ENCODE peak calls at places on chromosomes 5 and 9, in four cellular contexts. O is WTC11, B is K562, H is GM12878. R is an unnamed sample.

GRCh38 chr5:156934450-156935211 is 28.4 kb downstream of the TIMD4 start:
- DNase-seq in B (no peak), H (no peak), O (peak; percentile 50), R (peak; percentile 9)

GRCh38 chr9:129232839-129233568 is 54.9 kb upstream of the IER5L start:
- DNase-seq in H (no peak), O (no peak), B (no peak), R (no peak)

GRCh38 chr5:79464695-79465332 is 49.1 kb downstream of the HOMER1 start:
- DNase-seq in B (peak; percentile 37), O (no peak), H (no peak), R (no peak)

GRCh38 chr9:34988218-34989055 is 1.1 kb upstream of the DNAJB5 start:
- DNase-seq in B (no peak), H (no peak), O (no peak), R (no peak)

GRCh38 chr9:118644066-118644465 is 725.2 kb downstream of the BRINP1 start:
- DNase-seq in O (no peak), H (no peak), B (no peak), R (no peak)

GRCh38 chr9:27303219-27303618 is 6.3 kb upstream of the EQTN start:
- DNase-seq in H (no peak), O (peak; percentile 17), B (peak; percentile 68), R (no peak)

GRCh38 chr5:180669661-180670060 is 20.3 kb upstream of the FLT4 start:
- DNase-seq in O (no peak), B (no peak), H (no peak), R (no peak)

GRCh38 chr9:79489241-79490000 is 82.3 kb upstream of the TLE4 start:
- DNase-seq in B (no peak), H (no peak), O (no peak), R (peak; percentile 62)

GRCh38 chr5:130976491-130976890 is 188.6 kb downstream of the HINT1 start:
- DNase-seq in O (no peak), B (no peak), H (no peak), R (no peak)

GRCh38 chr9:95880011-95880690 is 4.7 kb downstream of the ERCC6L2 start:
- DNase-seq in H (no peak), B (no peak), O (no peak), R (no peak)

GRCh38 chr5:157233515-157233914 is 32.4 kb upstream of the CYFIP2 start:
- DNase-seq in B (no peak), O (no peak), H (no peak), R (no peak)

GRCh38 chr9:21556581-21557427 is 74.7 kb upstream of the IFNE start:
- DNase-seq in B (no peak), O (no peak), H (no peak), R (no peak)

GRCh38 chr5:71924980-71925379 is 182.3 kb upstream of the MAP1B start:
- DNase-seq in O (no peak), H (no peak), B (no peak), R (no peak)
- TF ChIP-seq NR2C2 in O (no peak), H (no peak), B (no peak), R (no peak)

GRCh38 chr5:154371687-154372086 is 74.1 kb upstream of the SAP30L start:
- DNase-seq in O (no peak), B (no peak), H (no peak), R (no peak)

GRCh38 chr5:154369682-154370081 is 76.1 kb upstream of the SAP30L start:
- DNase-seq in H (no peak), B (peak; percentile 42), O (no peak), R (no peak)

GRCh38 chr5:154368041-154368800 is 77.6 kb upstream of the SAP30L start:
- DNase-seq in H (no peak), B (no peak), O (peak; percentile 52), R (peak; percentile 74)

GRCh38 chr5:154370730-154371334 is 75.0 kb upstream of the SAP30L start:
- DNase-seq in B (no peak), O (no peak), H (no peak), R (no peak)

DNA sequence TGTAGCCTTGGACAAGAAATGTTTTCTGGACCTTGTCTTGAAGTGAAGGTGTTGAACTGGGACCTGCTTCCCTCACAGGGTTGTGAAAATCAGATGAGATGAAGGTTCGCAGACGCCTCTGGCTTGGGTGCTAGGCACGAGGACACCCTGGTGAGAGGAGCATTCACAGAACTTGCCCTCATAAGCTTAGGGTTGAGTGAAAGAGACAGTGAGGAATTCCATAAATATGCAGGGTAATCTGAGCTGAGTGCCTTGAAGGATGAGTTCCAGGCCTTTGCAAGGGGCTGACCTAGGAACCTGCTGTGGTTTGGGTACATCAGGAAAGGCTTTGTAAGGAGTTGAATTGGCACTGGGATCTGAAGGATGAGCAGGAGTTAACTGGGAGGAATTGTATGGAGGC is 75.7 kb upstream of the SAP30L start:
- DNase-seq in B (no peak), H (no peak), O (no peak), R (no peak)
- TF ChIP-seq NR2C2 in B (no peak), H (no peak), O (no peak), R (no peak)

DNA sequence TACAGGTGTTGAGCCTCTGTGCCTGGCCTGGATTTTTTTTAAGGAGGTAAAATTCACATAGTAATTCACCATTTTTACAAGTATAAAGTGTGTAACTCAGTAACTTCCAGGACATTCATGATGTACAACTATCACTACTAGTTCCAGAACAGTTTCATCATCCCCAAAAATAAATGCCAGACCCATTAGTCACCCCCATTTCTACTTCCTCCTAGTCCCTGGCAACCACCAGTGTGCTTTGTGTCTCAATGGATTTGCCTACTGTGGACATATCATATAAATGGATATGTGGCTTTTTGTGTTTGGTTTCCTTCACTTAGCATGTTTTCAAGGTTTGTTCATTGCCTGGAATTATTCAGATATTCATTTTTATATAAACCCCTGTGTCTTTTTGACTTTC is 72.5 kb upstream of the PANK3 start:
- DNase-seq in H (no peak), O (no peak), B (no peak), R (no peak)
- TF ChIP-seq NR2C2 in H (no peak), O (no peak), B (no peak), R (no peak)

GRCh38 chr5:1568201-1568979 is 44.6 kb upstream of the LPCAT1 start:
- DNase-seq in B (no peak), O (no peak), H (no peak), R (peak; percentile 95)
- TF ChIP-seq NR2C2 in B (no peak), O (no peak), H (no peak), R (no peak)

GRCh38 chr5:143016777-143017374 is 246.7 kb downstream of the ARHGAP26 start:
- DNase-seq in H (no peak), O (peak; percentile 48), B (peak; percentile 54), R (no peak)
- TF ChIP-seq NR2C2 in H (no peak), O (no peak), B (no peak), R (no peak)

DNA sequence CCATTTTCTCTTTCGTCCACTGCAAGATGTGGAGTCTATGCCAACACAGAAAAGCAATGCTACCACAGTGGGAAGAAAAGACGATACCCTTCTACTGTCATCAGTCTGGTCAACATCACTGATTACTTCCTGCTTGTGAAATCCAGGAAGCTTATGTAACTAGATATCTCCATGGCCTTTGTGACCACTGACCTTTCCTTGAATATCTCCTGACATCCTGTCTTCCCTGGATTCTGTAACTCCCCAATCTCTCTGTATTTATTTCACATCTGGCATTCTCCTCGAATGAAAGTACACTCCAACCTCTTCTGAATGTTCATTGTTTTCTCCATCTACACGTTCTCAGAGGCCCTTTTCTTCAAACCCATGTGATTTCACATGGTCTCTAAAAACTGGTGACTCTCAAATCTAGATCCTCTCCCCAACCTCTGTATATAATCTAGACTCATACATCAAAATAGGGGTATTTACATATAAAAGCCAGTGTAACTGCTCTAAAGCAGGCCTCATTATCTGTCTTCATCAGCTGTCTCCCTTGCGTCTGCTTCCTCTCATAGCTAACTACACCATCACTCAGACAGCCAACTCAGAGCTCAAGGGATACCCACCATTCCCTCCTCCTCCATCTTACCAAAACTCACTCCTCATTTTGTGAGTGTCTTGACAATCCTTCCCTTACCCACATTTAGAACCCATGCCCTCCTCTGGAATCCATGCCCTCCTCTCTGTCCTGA is 156.8 kb downstream of the SEMA5A start:
- DNase-seq in H (no peak), O (no peak), B (no peak), R (no peak)
- TF ChIP-seq NR2C2 in H (no peak), O (no peak), B (no peak), R (no peak)

R was measured in HepG2.